ENCODE peak calls at places on chromosomes 11 and 22, in six cellular contexts. B, K, O, A, P and Q are unnamed samples.

GRCh38 chr22:37607912-37608476 is 640 bp upstream of the GGA1 start:
- DNase-seq in O (peak; percentile 23), B (no peak), A (no peak), P (no peak), K (no peak), Q (no peak)

GRCh38 chr22:46149998-46150549 is at the start of gene PPARA:
- DNase-seq in B (no peak), A (peak; percentile 75), P (peak; percentile 73), O (peak; percentile 89), K (no peak), Q (peak; percentile 13)

GRCh38 chr11:129273944-129274343 is 81.8 kb upstream of the ARHGAP32 start:
- DNase-seq in K (no peak), P (no peak), O (no peak), A (no peak), B (no peak), Q (no peak)

GRCh38 chr22:43013355-43014061 is 1.4 kb downstream of the PACSIN2 start:
- DNase-seq in O (peak; percentile 36), B (no peak), P (no peak), K (no peak), A (peak; percentile 40), Q (no peak)

GRCh38 chr11:111735262-111736116 is 30.7 kb downstream of the PPP2R1B start:
- DNase-seq in B (peak; percentile 90), O (peak; percentile 98), K (peak; percentile 96), A (peak; percentile 99), P (no peak), Q (peak; percentile 96)

GRCh38 chr11:61477126-61477525 is 31.4 kb upstream of the LRRC10B start:
- DNase-seq in B (no peak), O (no peak), K (no peak), P (no peak), A (no peak), Q (no peak)

GRCh38 chr22:30298005-30298701 is 8.8 kb upstream of the CASTOR1 start:
- DNase-seq in O (no peak), K (no peak), P (no peak), A (no peak), B (no peak), Q (no peak)

GRCh38 chr11:61975638-61976419 is 8.4 kb upstream of the FTH1 start:
- DNase-seq in O (peak; percentile 34), B (no peak), K (no peak), A (no peak), P (no peak), Q (no peak)

GRCh38 chr11:66316849-66317251 is at the start of gene CD248:
- DNase-seq in O (peak; percentile 94), K (no peak), P (no peak), B (no peak), A (peak; percentile 51), Q (no peak)

GRCh38 chr22:38260760-38261477 is 11.9 kb downstream of the TMEM184B start:
- DNase-seq in O (no peak), A (no peak), B (no peak), K (no peak), P (no peak), Q (no peak)

GRCh38 chr11:94036096-94036495 is 14.9 kb downstream of the HEPHL1 start:
- DNase-seq in K (no peak), O (no peak), A (peak; percentile 22), P (no peak), B (no peak), Q (no peak)

GRCh38 chr11:68003846-68004550 is at the start of gene UNC93B1:
- DNase-seq in K (no peak), B (no peak), O (peak; percentile 86), P (peak; percentile 67), A (peak; percentile 80), Q (no peak)

GRCh38 chr22:36323182-36323854 is 64.4 kb downstream of the MYH9 start:
- DNase-seq in B (no peak), O (peak; percentile 92), K (no peak), A (no peak), P (no peak), Q (no peak)